ENCODE peak calls at places on chromosome 21, in nine cellular contexts. D is body of pancreas; H is spleen; G is CD4-positive, alpha-beta memory T cell; P is GM23338; Q is coronary artery; W is dorsolateral prefrontal cortex; K is GM23248; X is mammary epithelial cell. Z is an unnamed sample.
A peak's percentile ranks its signal among the peaks of the same experiment; 100 is the strongest.

GRCh38 chr21:42484966-42485365 is 11.1 kb downstream of the RSPH1 start:
- DNase-seq in D (no peak), H (no peak), G (no peak), P (no peak), Q (no peak), W (no peak), K (no peak), X (no peak), Z (no peak)

GRCh38 chr21:16239659-16240265 is 510.0 kb downstream of the USP25 start:
- DNase-seq in D (no peak), H (no peak), G (no peak), P (no peak), Q (no peak), W (no peak), K (no peak), X (no peak), Z (no peak)

GRCh38 chr21:40243676-40244075 is 376.4 kb downstream of the PCP4 start:
- DNase-seq in D (no peak), H (no peak), G (no peak), P (no peak), Q (no peak), W (no peak), K (no peak), X (no peak), Z (no peak)

GRCh38 chr21:43906585-43907370 is 41.8 kb downstream of the AGPAT3 start:
- DNase-seq in D (no peak), H (no peak), G (no peak), P (no peak), Q (no peak), W (no peak), K (no peak), X (no peak), Z (no peak)

GRCh38 chr21:41678016-41678935 is 88.6 kb downstream of the RIPK4 start:
- DNase-seq in D (peak; percentile 83), H (peak; percentile 58), G (no peak), P (peak; percentile 44), Q (no peak), W (no peak), K (peak; percentile 32), X (peak; percentile 94), Z (no peak)

GRCh38 chr21:30227633-30228404 is 11.9 kb upstream of the CLDN8 start:
- DNase-seq in D (no peak), H (no peak), G (no peak), P (no peak), Q (no peak), W (no peak), K (peak; percentile 98), X (peak; percentile 100), Z (no peak)

GRCh38 chr21:17612023-17612564 is 607 bp downstream of the BTG3 start:
- DNase-seq in D (peak; percentile 50), H (peak; percentile 87), G (no peak), P (peak; percentile 70), Q (peak; percentile 78), W (no peak), K (peak; percentile 69), X (peak; percentile 83), Z (no peak)

GRCh38 chr21:41726970-41727783 is 39.7 kb downstream of the RIPK4 start:
- DNase-seq in D (peak; percentile 39), H (no peak), G (no peak), P (no peak), Q (peak; percentile 91), W (no peak), K (peak; percentile 89), X (peak; percentile 93), Z (no peak)

GRCh38 chr21:26801524-26801923 is 43.7 kb downstream of the ADAMTS1 start:
- DNase-seq in D (no peak), H (no peak), G (no peak), P (no peak), Q (no peak), W (no peak), K (peak; percentile 70), X (no peak), Z (no peak)

GRCh38 chr21:33655591-33656221 is 13.4 kb downstream of the ITSN1 start:
- DNase-seq in D (peak; percentile 15), H (no peak), G (no peak), P (peak; percentile 73), Q (no peak), W (no peak), K (peak; percentile 50), X (peak; percentile 89), Z (no peak)

GRCh38 chr21:43712268-43712942 is 6.5 kb upstream of the PDXK start:
- DNase-seq in D (peak; percentile 56), H (no peak), G (no peak), P (no peak), Q (no peak), W (no peak), K (peak; percentile 78), X (peak; percentile 66), Z (no peak)

GRCh38 chr21:41752231-41752681 is 14.6 kb downstream of the RIPK4 start:
- DNase-seq in D (no peak), H (no peak), G (no peak), P (no peak), Q (no peak), W (no peak), K (peak; percentile 91), X (peak; percentile 83), Z (no peak)

GRCh38 chr21:44521928-44522752 is 17.9 kb downstream of the KRTAP10-1 start:
- DNase-seq in D (peak; percentile 9), H (peak; percentile 51), G (no peak), P (no peak), Q (no peak), W (no peak), K (no peak), X (no peak), Z (no peak)

GRCh38 chr21:42601656-42602055 is 51.8 kb upstream of the PDE9A start:
- DNase-seq in D (no peak), H (no peak), G (no peak), P (no peak), Q (no peak), W (no peak), K (no peak), X (no peak), Z (no peak)

DNA sequence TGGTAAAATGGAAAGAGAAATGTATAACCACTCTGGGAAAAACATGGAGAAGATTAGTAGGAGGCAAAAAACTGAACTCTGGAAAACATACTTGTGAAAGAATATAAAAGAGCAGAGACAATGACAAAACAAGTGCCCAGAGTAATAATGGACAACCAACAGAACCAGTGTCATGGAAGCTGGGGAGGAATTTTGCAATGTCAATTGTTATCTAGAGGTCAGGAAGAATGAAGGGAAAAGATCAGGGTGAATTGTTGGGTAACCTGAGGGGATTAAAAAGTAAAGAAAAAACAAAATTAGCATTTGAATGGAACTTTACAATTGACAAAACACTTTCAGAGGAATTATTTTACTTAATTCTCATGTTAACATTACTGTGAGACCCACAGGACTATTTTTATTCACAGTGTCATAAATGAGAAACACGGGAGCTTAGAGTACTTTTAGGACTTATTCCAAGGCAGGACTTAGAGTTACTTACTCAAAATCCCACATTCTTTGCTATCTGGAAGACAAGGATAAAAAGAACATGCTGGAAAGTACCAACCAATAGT is 19.4 kb downstream of the JAM2 start:
- DNase-seq in D (no peak), H (no peak), G (no peak), P (peak; percentile 75), Q (no peak), W (no peak), K (no peak), X (no peak), Z (no peak)
- H3K27ac ChIP-seq in D (no peak overlapping the region), H (no peak overlapping the region), G (no peak overlapping the region), P (peak overlapping the region; percentile 7), Q (no peak overlapping the region), W (no peak overlapping the region), K (no peak overlapping the region), X (no peak overlapping the region), Z (no peak overlapping the region)

DNA sequence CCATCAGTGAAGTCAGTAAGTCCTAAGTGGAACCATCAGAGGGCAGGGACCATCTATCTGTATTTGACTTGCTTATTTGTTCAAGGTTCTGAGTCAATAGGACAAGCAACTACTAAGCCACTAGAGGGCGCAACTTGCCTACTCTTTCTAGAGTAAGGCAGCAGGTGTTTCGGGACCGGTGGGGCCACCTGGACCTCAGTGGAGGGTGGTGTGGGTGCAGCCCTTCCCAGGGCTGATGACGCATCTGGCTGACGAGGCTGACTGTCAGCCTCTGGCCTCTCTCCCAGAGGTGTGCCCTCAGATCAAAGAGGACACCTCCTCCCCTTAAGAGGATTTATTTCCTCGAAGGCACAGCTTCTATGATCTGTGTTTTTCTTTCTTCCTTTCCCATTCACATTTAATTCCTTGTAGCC is 6.6 kb downstream of the CBR3 start:
- DNase-seq in D (peak; percentile 91), H (peak; percentile 88), G (peak; percentile 90), P (peak; percentile 99), Q (no peak), W (peak; percentile 89), K (peak; percentile 89), X (peak; percentile 97), Z (no peak)
- H3K27ac ChIP-seq in D (no peak overlapping the region), H (no peak overlapping the region), G (peak overlapping the region; percentile 54), P (no peak overlapping the region), Q (no peak overlapping the region), W (no peak overlapping the region), K (no peak overlapping the region), X (peak overlapping the region; percentile 76), Z (no peak overlapping the region)

GRCh38 chr21:45937721-45938452 is 43.7 kb upstream of the COL6A1 start:
- DNase-seq in D (no peak), H (peak; percentile 49), G (no peak), P (no peak), Q (no peak), W (no peak), K (no peak), X (no peak), Z (no peak)
- H3K27ac ChIP-seq in D (no peak overlapping the region), H (no peak overlapping the region), G (no peak overlapping the region), P (no peak overlapping the region), Q (no peak overlapping the region), W (no peak overlapping the region), K (no peak overlapping the region), X (no peak overlapping the region), Z (no peak overlapping the region)

GRCh38 chr21:34707876-34708325 is 39.1 kb downstream of the CLIC6 start:
- DNase-seq in D (no peak), H (no peak), G (peak; percentile 43), P (no peak), Q (no peak), W (no peak), K (no peak), X (no peak), Z (no peak)

GRCh38 chr21:34703566-34703965 is 34.8 kb downstream of the CLIC6 start:
- DNase-seq in D (no peak), H (no peak), G (no peak), P (no peak), Q (peak; percentile 55), W (no peak), K (no peak), X (no peak), Z (no peak)

GRCh38 chr21:34704119-34704518 is 35.3 kb downstream of the CLIC6 start:
- DNase-seq in D (no peak), H (no peak), G (no peak), P (no peak), Q (peak; percentile 60), W (no peak), K (peak; percentile 85), X (no peak), Z (peak; percentile 10)

GRCh38 chr21:34705032-34705431 is 36.2 kb downstream of the CLIC6 start:
- DNase-seq in D (no peak), H (no peak), G (no peak), P (no peak), Q (peak; percentile 46), W (no peak), K (peak; percentile 48), X (peak; percentile 82), Z (no peak)

DNA sequence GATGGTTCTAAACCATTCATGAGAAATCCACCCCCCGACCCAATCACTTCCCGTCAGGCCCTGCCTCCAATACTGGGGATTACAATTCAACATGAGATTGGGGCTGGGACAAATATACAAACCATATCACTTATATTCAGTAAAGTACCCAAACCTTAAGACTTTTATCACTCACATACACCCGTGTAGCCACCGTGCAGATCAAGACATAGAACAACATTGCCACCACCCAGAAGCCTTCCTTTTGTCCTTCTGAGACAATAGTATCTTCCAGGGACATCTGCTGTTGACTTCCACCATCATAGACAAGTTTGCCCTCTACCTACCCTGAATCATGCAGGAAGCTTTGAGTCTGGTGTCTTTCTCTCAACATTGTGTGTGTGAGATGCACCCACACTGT is 37.5 kb downstream of the CLIC6 start:
- DNase-seq in D (no peak), H (no peak), G (no peak), P (no peak), Q (no peak), W (no peak), K (no peak), X (no peak), Z (no peak)
- H3K27ac ChIP-seq in D (no peak overlapping the region), H (no peak overlapping the region), G (no peak overlapping the region), P (no peak overlapping the region), Q (no peak overlapping the region), W (no peak overlapping the region), K (no peak overlapping the region), X (no peak overlapping the region), Z (no peak overlapping the region)

Z was measured in caudate nucleus.